ENCODE peak calls at places on chromosomes 5 and 9, in nine cellular contexts. One of them, this sample, is unnamed.

GRCh38 chr5:99675974-99676373 is 747.2 kb upstream of the CHD1 start:
- DNase-seq in GM23248: no peak
- DNase-seq in neural crest cell: no peak
- DNase-seq in HTR-8/SVneo: no peak
- DNase-seq in GM03348: no peak
- DNase-seq in mesothelial cell of epicardium: no peak
- DNase-seq in activated CD4-positive, CD25-positive, alpha-beta regulatory T cell: no peak
- DNase-seq in activated naive CD4-positive, alpha-beta T cell: no peak
- DNase-seq in NCI-H1092: no peak
- DNase-seq in this sample: no peak

GRCh38 chr5:176440932-176441706 is 7.1 kb upstream of the FAF2 start:
- DNase-seq in GM23248: no peak
- DNase-seq in neural crest cell: no peak
- DNase-seq in HTR-8/SVneo: no peak
- DNase-seq in GM03348: no peak
- DNase-seq in mesothelial cell of epicardium: no peak
- DNase-seq in activated CD4-positive, CD25-positive, alpha-beta regulatory T cell: no peak
- DNase-seq in activated naive CD4-positive, alpha-beta T cell: no peak
- DNase-seq in NCI-H1092: no peak
- DNase-seq in this sample: no peak

GRCh38 chr9:20981486-20981885 is 50.0 kb downstream of the HACD4 start:
- DNase-seq in GM23248: peak
- DNase-seq in neural crest cell: no peak
- DNase-seq in HTR-8/SVneo: peak
- DNase-seq in GM03348: peak
- DNase-seq in mesothelial cell of epicardium: no peak
- DNase-seq in activated CD4-positive, CD25-positive, alpha-beta regulatory T cell: no peak
- DNase-seq in activated naive CD4-positive, alpha-beta T cell: no peak
- DNase-seq in NCI-H1092: no peak
- DNase-seq in this sample: no peak

GRCh38 chr9:126791406-126792230 is 13.2 kb upstream of the ZBTB43 start:
- DNase-seq in GM23248: peak
- DNase-seq in neural crest cell: no peak
- DNase-seq in HTR-8/SVneo: peak
- DNase-seq in GM03348: peak
- DNase-seq in mesothelial cell of epicardium: no peak
- DNase-seq in activated CD4-positive, CD25-positive, alpha-beta regulatory T cell: no peak
- DNase-seq in activated naive CD4-positive, alpha-beta T cell: no peak
- DNase-seq in NCI-H1092: no peak
- DNase-seq in this sample: no peak

GRCh38 chr9:3962467-3962866 is 337.4 kb downstream of the GLIS3 start:
- DNase-seq in GM23248: peak
- DNase-seq in neural crest cell: no peak
- DNase-seq in HTR-8/SVneo: no peak
- DNase-seq in GM03348: peak
- DNase-seq in mesothelial cell of epicardium: no peak
- DNase-seq in activated CD4-positive, CD25-positive, alpha-beta regulatory T cell: no peak
- DNase-seq in activated naive CD4-positive, alpha-beta T cell: no peak
- DNase-seq in NCI-H1092: peak
- DNase-seq in this sample: no peak

GRCh38 chr9:3343671-3344070 is 182.1 kb downstream of the RFX3 start:
- DNase-seq in GM23248: no peak
- DNase-seq in neural crest cell: no peak
- DNase-seq in HTR-8/SVneo: no peak
- DNase-seq in GM03348: no peak
- DNase-seq in mesothelial cell of epicardium: no peak
- DNase-seq in activated CD4-positive, CD25-positive, alpha-beta regulatory T cell: no peak
- DNase-seq in activated naive CD4-positive, alpha-beta T cell: no peak
- DNase-seq in NCI-H1092: no peak
- DNase-seq in this sample: no peak

GRCh38 chr9:859251-859650 is 17.8 kb downstream of the DMRT1 start:
- DNase-seq in GM23248: no peak
- DNase-seq in neural crest cell: no peak
- DNase-seq in HTR-8/SVneo: no peak
- DNase-seq in GM03348: no peak
- DNase-seq in mesothelial cell of epicardium: no peak
- DNase-seq in activated CD4-positive, CD25-positive, alpha-beta regulatory T cell: no peak
- DNase-seq in activated naive CD4-positive, alpha-beta T cell: no peak
- DNase-seq in NCI-H1092: no peak
- DNase-seq in this sample: no peak

GRCh38 chr5:53817183-53817582 is 256.7 kb downstream of the NDUFS4 start:
- DNase-seq in GM23248: no peak
- DNase-seq in neural crest cell: no peak
- DNase-seq in HTR-8/SVneo: no peak
- DNase-seq in GM03348: no peak
- DNase-seq in mesothelial cell of epicardium: no peak
- DNase-seq in activated CD4-positive, CD25-positive, alpha-beta regulatory T cell: no peak
- DNase-seq in activated naive CD4-positive, alpha-beta T cell: no peak
- DNase-seq in NCI-H1092: no peak
- DNase-seq in this sample: no peak

GRCh38 chr9:101469026-101469425 is 33.5 kb upstream of the ALDOB start:
- DNase-seq in GM23248: no peak
- DNase-seq in neural crest cell: no peak
- DNase-seq in HTR-8/SVneo: no peak
- DNase-seq in GM03348: no peak
- DNase-seq in mesothelial cell of epicardium: no peak
- DNase-seq in activated CD4-positive, CD25-positive, alpha-beta regulatory T cell: no peak
- DNase-seq in activated naive CD4-positive, alpha-beta T cell: no peak
- DNase-seq in NCI-H1092: no peak
- DNase-seq in this sample: no peak

This sample was measured in activated CD8-positive, alpha-beta memory T cell treated with anti-CD3 and anti-CD28 coated beads for 48 hours.